ENCODE peak calls at places on chromosome 15, in six cellular contexts. B is nephron progenitor cell, T is uterus, D is astrocyte, E is cardiac fibroblast, L is mesothelial cell of epicardium. Y is an unnamed sample.

GRCh38 chr15:29652595-29652994 is 169.7 kb downstream of the TJP1 start:
- DNase-seq in D (no peak), L (no peak), T (no peak), E (no peak), B (no peak), Y (no peak)

GRCh38 chr15:45314960-45315359 is 62.9 kb downstream of the SLC28A2 start:
- DNase-seq in E (peak), L (no peak), T (no peak), D (no peak), B (no peak), Y (peak)

GRCh38 chr15:31398677-31399260 is 72.1 kb downstream of the KLF13 start:
- DNase-seq in B (no peak), D (no peak), E (no peak), L (no peak), T (no peak), Y (no peak)

GRCh38 chr15:64942356-64942755 is 30.7 kb downstream of the ANKDD1A start:
- DNase-seq in B (no peak), T (no peak), L (peak), D (no peak), E (no peak), Y (no peak)

GRCh38 chr15:83205725-83206324 is 1.8 kb downstream of the HDGFL3 start:
- DNase-seq in T (no peak), B (no peak), E (peak), D (peak), L (no peak), Y (peak)

GRCh38 chr15:99717129-99718024 is 15.9 kb downstream of the LYSMD4 start:
- DNase-seq in E (peak), T (no peak), L (no peak), B (no peak), D (no peak), Y (no peak)

GRCh38 chr15:20341901-20342605 is 199.5 kb downstream of the GOLGA6L6 start:
- DNase-seq in E (no peak), T (peak), L (peak), B (peak), D (no peak), Y (no peak)

GRCh38 chr15:87268675-87269074 is 987.9 kb downstream of the NTRK3 start:
- DNase-seq in E (peak), T (no peak), L (no peak), B (no peak), D (peak), Y (no peak)

GRCh38 chr15:76340802-76341365 is 4.3 kb downstream of the ISL2 start:
- DNase-seq in T (no peak), E (no peak), B (peak), D (no peak), L (peak), Y (no peak)
- TF ChIP-seq CTCF in T (no peak), E (peak), B (no peak), D (no peak), L (no peak), Y (peak)

GRCh38 chr15:44010114-44010513 is 183.3 kb downstream of the WDR76 start:
- DNase-seq in D (peak), L (no peak), B (no peak), E (peak), T (no peak), Y (peak)
- TF ChIP-seq CTCF in D (no peak), L (no peak), B (no peak), E (no peak), T (no peak), Y (no peak)

GRCh38 chr15:24944939-24945338 is 9.8 kb upstream of the SNRPN start:
- DNase-seq in E (no peak), B (no peak), D (peak), L (no peak), T (no peak), Y (peak)
- TF ChIP-seq CTCF in E (no peak), B (no peak), D (no peak), L (no peak), T (no peak), Y (no peak)

GRCh38 chr15:76234337-76234889 is 76.9 kb downstream of the ETFA start:
- DNase-seq in B (no peak), L (no peak), D (no peak), T (no peak), E (no peak), Y (no peak)

GRCh38 chr15:76239786-76240185 is 71.5 kb downstream of the ETFA start:
- DNase-seq in L (no peak), D (peak), E (no peak), B (no peak), T (no peak), Y (peak)

GRCh38 chr15:76236350-76236749 is 74.9 kb downstream of the ETFA start:
- DNase-seq in B (no peak), E (no peak), T (no peak), D (no peak), L (no peak), Y (no peak)

DNA sequence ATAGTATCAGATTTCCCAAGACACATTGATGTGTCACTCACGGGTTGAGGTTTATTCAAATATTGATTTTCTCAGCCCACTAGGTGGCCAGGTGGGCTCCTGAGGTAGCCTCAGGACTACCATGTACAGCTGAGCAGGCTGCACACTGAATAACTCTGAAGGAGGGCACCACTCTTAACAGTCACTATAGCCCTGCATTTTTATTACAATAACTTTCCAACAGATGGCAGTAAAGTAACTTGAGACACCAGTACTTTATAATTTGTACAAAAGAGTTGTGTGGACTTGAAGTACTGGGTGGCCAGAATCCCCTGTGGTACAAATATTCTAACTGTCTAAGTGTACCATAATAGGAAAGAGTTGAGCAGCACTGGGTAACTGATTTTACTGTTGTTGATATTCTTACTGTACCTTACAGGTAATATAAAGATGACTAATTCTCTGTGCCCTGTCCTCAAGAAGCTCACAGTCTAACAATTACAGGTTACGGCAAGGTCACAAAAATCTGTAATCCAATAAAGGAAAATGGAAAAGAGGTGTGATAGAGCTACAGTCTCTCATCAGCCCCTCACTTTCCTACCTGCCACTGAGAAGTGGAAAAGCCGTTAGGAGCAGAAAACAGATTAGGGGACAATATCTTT is 76.0 kb downstream of the ETFA start:
- DNase-seq in B (no peak), E (peak), D (peak), L (no peak), T (no peak), Y (peak)
- TF ChIP-seq CTCF in B (peak), E (peak), D (peak), L (peak), T (peak), Y (peak)

DNA sequence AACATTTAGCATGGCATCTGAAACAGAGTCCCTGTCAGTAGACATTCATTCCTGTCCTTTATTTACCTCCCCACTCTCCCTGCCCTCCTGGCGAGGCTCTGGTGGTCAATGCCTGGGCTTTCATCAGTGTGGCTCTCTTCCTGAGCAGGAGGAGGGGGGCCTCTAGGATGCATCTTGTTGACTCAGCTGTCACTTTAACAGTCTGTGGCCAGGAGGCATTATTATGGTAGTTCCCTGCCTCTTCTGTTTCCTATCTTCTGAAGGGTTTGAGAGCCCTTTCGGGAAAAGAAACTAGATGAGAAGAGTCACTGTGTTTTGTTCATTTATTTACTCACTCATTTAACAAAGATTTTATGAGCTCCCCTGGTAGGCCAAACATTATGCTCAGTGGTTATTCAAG is 2.4 kb upstream of the PPP1R14D start:
- DNase-seq in L (no peak), T (no peak), E (no peak), B (no peak), D (no peak), Y (no peak)
- TF ChIP-seq CTCF in L (no peak), T (no peak), E (no peak), B (no peak), D (no peak), Y (no peak)

GRCh38 chr15:79230766-79231165 is 51.8 kb upstream of the ANKRD34C start:
- DNase-seq in B (no peak), L (no peak), E (no peak), D (no peak), T (no peak), Y (no peak)

DNA sequence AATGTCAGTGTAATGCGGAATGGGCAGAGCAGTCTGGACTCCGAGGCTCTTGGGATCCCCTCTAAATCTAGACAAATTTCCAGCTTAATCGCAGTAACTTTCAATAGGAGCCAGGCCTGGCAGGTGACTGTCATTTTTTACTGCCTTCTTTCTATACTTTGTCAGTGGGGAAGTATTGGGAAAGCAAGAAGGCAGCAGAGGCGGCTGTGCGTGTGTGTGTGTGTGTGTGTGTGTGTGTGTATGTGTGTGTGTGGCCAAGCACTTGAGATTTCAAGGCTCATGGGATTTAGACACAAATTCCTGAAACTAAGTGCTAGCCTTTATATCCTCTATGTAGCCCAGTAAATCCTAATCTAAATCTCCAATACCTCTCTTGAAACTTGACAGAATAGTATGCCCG is 49.3 kb upstream of the ANKRD34C start:
- DNase-seq in T (no peak), B (no peak), L (no peak), E (no peak), D (no peak), Y (no peak)
- TF ChIP-seq CTCF in T (no peak), B (no peak), L (no peak), E (no peak), D (no peak), Y (no peak)

GRCh38 chr15:58761010-58761388 is 10.1 kb upstream of the MINDY2 start:
- DNase-seq in E (no peak), D (no peak), T (no peak), B (no peak), L (no peak), Y (no peak)
- TF ChIP-seq CTCF in E (no peak), D (no peak), T (no peak), B (no peak), L (no peak), Y (no peak)

GRCh38 chr15:34109775-34110663 is 8.1 kb downstream of the PGBD4 start:
- DNase-seq in T (no peak), B (no peak), D (peak), E (peak), L (no peak), Y (peak)
- TF ChIP-seq CTCF in T (no peak), B (peak), D (peak), E (peak), L (peak), Y (peak)

GRCh38 chr15:89502867-89503595 is 6.6 kb upstream of the RHCG start:
- DNase-seq in B (no peak), T (no peak), L (peak), D (no peak), E (no peak), Y (no peak)

GRCh38 chr15:89499156-89499555 is 2.8 kb upstream of the RHCG start:
- DNase-seq in B (no peak), D (no peak), T (no peak), L (no peak), E (no peak), Y (no peak)

GRCh38 chr15:89501646-89502045 is 5.3 kb upstream of the RHCG start:
- DNase-seq in L (no peak), B (no peak), E (no peak), T (no peak), D (no peak), Y (no peak)

GRCh38 chr15:89498574-89498906 is 2.2 kb upstream of the RHCG start:
- DNase-seq in E (no peak), D (no peak), T (no peak), B (no peak), L (no peak), Y (no peak)

GRCh38 chr15:89500397-89501270 is 4.3 kb upstream of the RHCG start:
- DNase-seq in D (no peak), B (no peak), T (no peak), E (no peak), L (peak), Y (no peak)
- TF ChIP-seq CTCF in D (peak), B (peak), T (no peak), E (peak), L (no peak), Y (no peak)

GRCh38 chr15:43280996-43281395 is 14.3 kb upstream of the TGM5 start:
- DNase-seq in D (no peak), E (no peak), L (no peak), T (no peak), B (no peak), Y (no peak)

GRCh38 chr15:43286074-43286473 is 19.3 kb upstream of the TGM5 start:
- DNase-seq in D (no peak), L (no peak), B (no peak), T (no peak), E (no peak), Y (no peak)

GRCh38 chr15:43287254-43287653 is 20.5 kb upstream of the TGM5 start:
- DNase-seq in B (no peak), L (no peak), T (no peak), E (no peak), D (no peak), Y (no peak)

GRCh38 chr15:43281926-43282602 is 15.3 kb upstream of the TGM5 start:
- DNase-seq in B (no peak), D (no peak), E (no peak), L (no peak), T (no peak), Y (no peak)

DNA sequence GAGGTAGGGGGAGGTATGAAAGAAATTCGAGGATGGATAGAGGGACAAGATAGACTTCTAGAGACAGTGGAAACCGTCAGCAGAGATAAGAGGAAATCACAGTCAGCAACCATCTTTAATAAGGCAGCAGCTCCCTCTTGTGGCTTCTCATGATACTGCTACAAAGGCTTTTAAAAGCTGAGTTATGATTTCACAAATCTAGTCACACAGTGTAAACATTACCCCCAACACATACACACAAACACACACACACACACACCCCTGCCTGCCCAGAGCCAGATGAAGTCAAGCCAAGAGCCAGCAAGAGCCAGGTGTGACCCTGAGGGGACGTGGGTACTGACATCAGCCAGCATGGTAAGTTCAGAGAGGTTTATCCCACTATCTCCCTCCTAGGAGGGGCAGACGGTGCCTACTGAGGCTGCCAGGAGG is 18.9 kb upstream of the TGM5 start:
- DNase-seq in E (peak), L (peak), D (peak), B (peak), T (peak), Y (peak)
- TF ChIP-seq CTCF in E (peak), L (peak), D (peak), B (peak), T (peak), Y (peak)

Y was measured in fibroblast of lung.